ENCODE peak calls at places on chromosome 11, in nine cellular contexts. M is cardiac septum; T is left lobe of liver; C is NB4; A is A549; N is IMR-90; P is mucosa of descending colon; H is stimulated activated CD4-positive, alpha-beta T cell treated with anti-CD3 and anti-CD28 coated beads, Interleukin-4, amount 100 ng/mL, for 48 hours; E is dermis blood vessel endothelial cell. F is an unnamed sample.

GRCh38 chr11:37409124-37409523 is 811.1 kb upstream of the RAG2 start:
- DNase-seq in H (no peak), M (no peak), T (no peak), P (no peak), E (no peak), C (no peak), N (no peak), A (no peak), F (no peak)

GRCh38 chr11:133992121-133992520 is 35.4 kb upstream of the IGSF9B start:
- DNase-seq in C (no peak), A (no peak), P (no peak), M (no peak), E (no peak), T (no peak), N (no peak), H (no peak), F (no peak)

GRCh38 chr11:1793091-1793490 is 29.4 kb upstream of the CTSD start:
- DNase-seq in E (no peak), T (no peak), A (no peak), M (no peak), P (no peak), C (no peak), H (no peak), N (no peak), F (no peak)

GRCh38 chr11:77542296-77542695 is 47.5 kb upstream of the AQP11 start:
- DNase-seq in E (no peak), T (no peak), P (no peak), H (no peak), N (peak), A (no peak), M (no peak), C (no peak), F (no peak)

GRCh38 chr11:94658888-94659287 is 91.7 kb downstream of the PIWIL4 start:
- DNase-seq in M (no peak), C (no peak), T (no peak), H (no peak), N (no peak), A (no peak), E (no peak), P (no peak), F (no peak)

GRCh38 chr11:26649884-26650283 is 72.0 kb downstream of the SLC5A12 start:
- DNase-seq in P (peak), N (peak), A (peak), M (no peak), E (peak), T (peak), C (peak), H (no peak), F (peak)

GRCh38 chr11:8826901-8827560 is 84.0 kb upstream of the AKIP1 start:
- DNase-seq in M (no peak), T (peak), A (no peak), H (no peak), C (peak), N (no peak), P (no peak), E (no peak), F (no peak)

GRCh38 chr11:125245299-125245698 is 80.7 kb downstream of the PKNOX2 start:
- DNase-seq in H (no peak), E (no peak), N (peak), P (no peak), T (no peak), C (no peak), A (no peak), M (no peak), F (no peak)

GRCh38 chr11:132045116-132045515 is 674.7 kb downstream of the NTM start:
- DNase-seq in H (no peak), N (no peak), M (no peak), A (no peak), E (no peak), T (no peak), C (no peak), P (no peak), F (no peak)

GRCh38 chr11:12321217-12321937 is 56.0 kb upstream of the PARVA start:
- DNase-seq in P (no peak), A (no peak), N (peak), T (no peak), M (no peak), H (no peak), C (no peak), E (no peak), F (no peak)

F was measured in dermis microvascular lymphatic vessel endothelial cell.